ENCODE peak calls at places on chromosomes 2 and 18, in six cellular contexts. U is SW480; W is stimulated activated naive CD8-positive, alpha-beta T cell treated with anti-CD3 and anti-CD28 coated beads, Interleukin-15, amount 100 ng/mL, for 72 hours; A is GM20000; X is GM23248; P is natural killer cell. Q is an unnamed sample.

GRCh38 chr2:43274721-43275120 is 48.3 kb upstream of the ZFP36L2 start:
- DNase-seq in U (no peak), W (no peak), A (no peak), X (no peak), P (no peak), Q (no peak)

GRCh38 chr2:24993797-24994196 is 22.0 kb upstream of the DNAJC27 start:
- DNase-seq in U (no peak), W (no peak), A (no peak), X (peak), P (no peak), Q (no peak)

GRCh38 chr2:217735899-217736298 is 266.9 kb downstream of the TNS1 start:
- DNase-seq in U (no peak), W (no peak), A (no peak), X (no peak), P (no peak), Q (no peak)

GRCh38 chr18:44594779-44595467 is 85.8 kb upstream of the SETBP1 start:
- DNase-seq in U (no peak), W (no peak), A (no peak), X (peak), P (no peak), Q (no peak)

GRCh38 chr18:5393779-5394178 is 98.3 kb upstream of the ZBTB14 start:
- DNase-seq in U (peak), W (no peak), A (no peak), X (peak), P (no peak), Q (no peak)

GRCh38 chr2:46236006-46236875 is 61.0 kb upstream of the EPAS1 start:
- DNase-seq in U (no peak), W (no peak), A (no peak), X (peak), P (no peak), Q (no peak)

GRCh38 chr2:194096402-194096801 is 1560.6 kb upstream of the SLC39A10 start:
- DNase-seq in U (no peak), W (no peak), A (no peak), X (no peak), P (no peak), Q (no peak)

GRCh38 chr2:197237720-197238370 is 72.7 kb downstream of the ANKRD44 start:
- DNase-seq in U (no peak), W (no peak), A (peak), X (no peak), P (no peak), Q (no peak)

GRCh38 chr2:119246884-119247843 is 23.5 kb downstream of the STEAP3 start:
- DNase-seq in U (no peak), W (no peak), A (no peak), X (no peak), P (no peak), Q (no peak)

GRCh38 chr2:223500690-223501089 is 101.5 kb downstream of the SCG2 start:
- DNase-seq in U (no peak), W (no peak), A (no peak), X (no peak), P (no peak), Q (no peak)

GRCh38 chr18:8835556-8835955 is 130.2 kb downstream of the MTCL1 start:
- DNase-seq in U (no peak), W (no peak), A (no peak), X (peak), P (no peak), Q (no peak)

GRCh38 chr2:164661349-164661748 is 40.1 kb upstream of the GRB14 start:
- DNase-seq in U (no peak), W (no peak), A (no peak), X (peak), P (no peak), Q (no peak)

GRCh38 chr2:241817126-241817820 is 8.3 kb downstream of the NEU4 start:
- DNase-seq in U (no peak), W (no peak), A (peak), X (no peak), P (peak), Q (no peak)

GRCh38 chr2:233329489-233330135 is 22.0 kb downstream of the SAG start:
- DNase-seq in U (peak), W (no peak), A (no peak), X (peak), P (no peak), Q (no peak)